ENCODE peak calls at places on chromosomes 2 and 18, in six cellular contexts. C is Karpas-422, F is heart right ventricle, A is kidney, V is right cardiac atrium, O is GM23248. I is an unnamed sample.

GRCh38 chr2:19409001-19409400 is 50.6 kb upstream of the OSR1 start:
- DNase-seq in C (no peak), F (no peak), A (no peak), V (no peak), O (peak), I (no peak)

GRCh38 chr2:197556456-197556855 is 40.6 kb downstream of the MOB4 start:
- DNase-seq in C (no peak), F (no peak), A (no peak), V (no peak), O (peak), I (no peak)

GRCh38 chr2:1509271-1509995 is 96.2 kb downstream of the TPO start:
- DNase-seq in C (no peak), F (no peak), A (peak), V (no peak), O (no peak), I (no peak)

GRCh38 chr2:156017486-156017885 is 315.0 kb downstream of the NR4A2 start:
- DNase-seq in C (no peak), F (no peak), A (no peak), V (no peak), O (no peak), I (no peak)

GRCh38 chr2:102058293-102058833 is 66.6 kb downstream of the IL1R2 start:
- DNase-seq in C (no peak), F (no peak), A (no peak), V (no peak), O (no peak), I (no peak)

GRCh38 chr2:196372811-196373664 is 201.7 kb upstream of the STK17B start:
- DNase-seq in C (no peak), F (no peak), A (no peak), V (no peak), O (no peak), I (no peak)

GRCh38 chr2:69046221-69046662 is 33.3 kb downstream of the ANTXR1 start:
- DNase-seq in C (no peak), F (no peak), A (no peak), V (no peak), O (peak), I (no peak)

GRCh38 chr2:184047536-184047935 is 550.8 kb upstream of the ZNF804A start:
- DNase-seq in C (no peak), F (no peak), A (no peak), V (no peak), O (no peak), I (no peak)

GRCh38 chr2:60148717-60149116 is 404.7 kb downstream of the BCL11A start:
- DNase-seq in C (no peak), F (no peak), A (no peak), V (no peak), O (no peak), I (no peak)

GRCh38 chr2:203678971-203679370 is 27.5 kb upstream of the CD28 start:
- DNase-seq in C (no peak), F (no peak), A (no peak), V (no peak), O (peak), I (no peak)

GRCh38 chr2:128618642-128619041 is 300.0 kb upstream of the HS6ST1 start:
- DNase-seq in C (no peak), F (no peak), A (no peak), V (no peak), O (no peak), I (no peak)

GRCh38 chr18:48539406-48540328 is 836 bp downstream of the CTIF start:
- DNase-seq in C (peak), F (peak), A (peak), V (peak), O (peak), I (peak)

GRCh38 chr2:46909771-46910419 is 5.7 kb downstream of the MCFD2 start:
- DNase-seq in C (no peak), F (no peak), A (no peak), V (no peak), O (peak), I (no peak)

GRCh38 chr2:48145845-48146452 is 239.7 kb upstream of the FBXO11 start:
- DNase-seq in C (no peak), F (no peak), A (no peak), V (no peak), O (no peak), I (no peak)

GRCh38 chr2:181178823-181179412 is 198.5 kb downstream of the UBE2E3 start:
- DNase-seq in C (peak), F (no peak), A (no peak), V (no peak), O (no peak), I (no peak)

GRCh38 chr2:127643698-127644660 is 2.0 kb upstream of the GPR17 start:
- DNase-seq in C (no peak), F (peak), A (peak), V (peak), O (no peak), I (no peak)

GRCh38 chr2:119179951-119180350 is 21.4 kb upstream of the C1QL2 start:
- DNase-seq in C (no peak), F (no peak), A (no peak), V (no peak), O (peak), I (no peak)

GRCh38 chr2:133326651-133327397 is 241.4 kb downstream of the NCKAP5 start:
- DNase-seq in C (no peak), F (no peak), A (no peak), V (no peak), O (no peak), I (no peak)

GRCh38 chr2:189249171-189249570 is 69.6 kb upstream of the COL5A2 start:
- DNase-seq in C (no peak), F (no peak), A (no peak), V (no peak), O (peak), I (no peak)

GRCh38 chr2:176491172-176491904 is 222.1 kb downstream of the MTX2 start:
- DNase-seq in C (peak), F (peak), A (peak), V (peak), O (peak), I (peak)

GRCh38 chr2:240405654-240406313 is 29.7 kb upstream of the GPC1 start:
- DNase-seq in C (no peak), F (no peak), A (peak), V (no peak), O (no peak), I (no peak)

GRCh38 chr2:1091895-1092585 is 141.4 kb downstream of the SNTG2 start:
- DNase-seq in C (no peak), F (no peak), A (no peak), V (no peak), O (peak), I (no peak)

DNA sequence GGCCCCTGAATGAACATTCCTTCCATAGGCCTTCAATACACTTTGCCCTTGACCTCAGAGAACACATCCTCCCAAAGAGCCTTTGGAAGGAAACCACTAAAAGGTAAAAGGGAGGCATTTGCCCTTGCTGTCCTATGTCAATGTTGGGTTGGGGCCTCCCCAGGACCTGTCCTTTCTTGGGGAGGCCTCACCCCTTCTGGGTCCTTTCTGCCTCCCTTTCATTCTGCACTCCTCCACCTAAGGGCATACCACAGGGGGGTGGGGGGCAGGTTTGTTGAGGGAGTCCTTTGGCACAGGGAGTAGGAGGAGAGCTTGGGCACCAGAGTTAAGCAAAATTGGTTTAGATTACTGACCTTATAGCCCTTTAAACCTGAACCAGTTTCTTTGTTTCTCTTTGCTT is 32.5 kb upstream of the ATP6V1B1 start:
- DNase-seq in C (no peak), F (no peak), A (no peak), V (no peak), O (no peak), I (no peak)
- H3K27ac ChIP-seq in C (no peak), F (no peak), A (no peak), V (no peak), O (no peak), I (no peak)

GRCh38 chr2:26471278-26471677 is 6.6 kb downstream of the OTOF start:
- DNase-seq in C (no peak), F (no peak), A (no peak), V (peak), O (no peak), I (no peak)

GRCh38 chr2:26473796-26474195 is 4.1 kb downstream of the OTOF start:
- DNase-seq in C (no peak), F (no peak), A (peak), V (no peak), O (no peak), I (no peak)

GRCh38 chr2:26472821-26473655 is 4.9 kb downstream of the OTOF start:
- DNase-seq in C (no peak), F (no peak), A (peak), V (peak), O (no peak), I (no peak)

GRCh38 chr2:26470601-26471260 is 7.2 kb downstream of the OTOF start:
- DNase-seq in C (no peak), F (no peak), A (no peak), V (no peak), O (no peak), I (no peak)

GRCh38 chr2:26471766-26472706 is 5.9 kb downstream of the OTOF start:
- DNase-seq in C (no peak), F (no peak), A (peak), V (peak), O (no peak), I (no peak)
- H3K27ac ChIP-seq in C (no peak), F (no peak), A (no peak), V (no peak), O (no peak), I (no peak)

GRCh38 chr2:72722492-72723090 is 103.2 kb downstream of the EXOC6B start:
- DNase-seq in C (no peak), F (no peak), A (no peak), V (no peak), O (peak), I (no peak)
- H3K27ac ChIP-seq in C (no peak), F (no peak), A (no peak), V (no peak), O (peak), I (no peak)

GRCh38 chr2:216679658-216680024 is 15.7 kb downstream of the IGFBP5 start:
- DNase-seq in C (no peak), F (peak), A (no peak), V (peak), O (no peak), I (no peak)
- H3K27ac ChIP-seq in C (no peak), F (peak), A (no peak), V (peak), O (no peak), I (peak)

GRCh38 chr2:62568983-62569837 is 63.2 kb upstream of the TMEM17 start:
- DNase-seq in C (no peak), F (no peak), A (no peak), V (no peak), O (no peak), I (no peak)

GRCh38 chr2:62570861-62571698 is 65.1 kb upstream of the TMEM17 start:
- DNase-seq in C (no peak), F (peak), A (peak), V (peak), O (peak), I (no peak)

GRCh38 chr2:62573137-62573731 is 67.2 kb upstream of the TMEM17 start:
- DNase-seq in C (no peak), F (no peak), A (no peak), V (no peak), O (no peak), I (no peak)

GRCh38 chr2:62568074-62568473 is 62.1 kb upstream of the TMEM17 start:
- DNase-seq in C (no peak), F (no peak), A (no peak), V (no peak), O (no peak), I (no peak)

DNA sequence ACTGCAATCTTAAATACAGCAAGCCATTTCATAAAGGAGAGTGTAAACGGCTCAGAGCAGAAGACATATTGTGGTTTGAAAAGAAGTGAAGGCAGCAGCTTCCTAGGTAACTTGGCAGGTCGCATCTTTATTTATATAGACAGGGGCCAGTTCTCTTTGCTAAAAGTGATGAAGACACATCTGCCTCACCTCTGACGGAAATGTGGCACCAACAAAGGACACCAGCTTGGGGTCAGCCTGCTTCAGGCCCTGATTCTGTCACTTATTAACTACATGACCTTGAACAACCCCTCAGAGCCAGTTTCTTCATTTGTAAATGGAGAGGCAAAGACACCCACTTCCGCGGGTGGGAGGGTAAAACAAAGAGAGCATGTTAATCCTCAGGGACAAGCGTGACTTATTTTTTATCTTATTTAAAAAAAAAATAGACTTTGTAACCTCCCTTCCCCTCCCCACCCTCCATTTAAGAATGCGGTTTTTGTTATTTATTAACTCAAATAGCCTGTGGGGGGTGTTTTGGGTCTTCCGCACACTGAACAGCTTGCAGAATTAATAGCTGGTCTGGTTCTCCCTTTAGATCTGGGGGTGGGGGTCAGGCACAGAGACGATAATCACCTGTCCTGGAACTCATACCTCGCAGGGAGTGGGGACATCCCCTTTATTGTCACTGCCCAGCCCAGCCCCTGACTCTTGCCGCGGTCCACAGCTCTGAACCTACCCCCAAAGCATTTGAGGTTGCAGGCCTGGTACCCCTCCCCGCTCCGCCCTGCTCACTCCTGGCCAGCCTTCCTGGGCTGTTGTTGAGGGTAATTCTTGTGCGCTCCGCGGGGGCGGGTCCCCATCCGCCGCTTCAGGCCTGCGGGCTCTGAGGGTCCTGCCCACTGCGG is 64.2 kb upstream of the TMEM17 start:
- DNase-seq in C (no peak), F (no peak), A (no peak), V (peak), O (no peak), I (no peak)
- H3K27ac ChIP-seq in C (no peak), F (no peak), A (peak), V (no peak), O (no peak), I (no peak)